ENCODE peak calls at places on chromosomes 11 and 22, in seven cellular contexts. H, I, X, K, Y, L and S are unnamed samples.

GRCh38 chr22:44689173-44689572 is 12.8 kb upstream of the PRR5 start:
- DNase-seq in H (no peak), I (no peak), X (no peak), K (no peak), Y (no peak), L (no peak), S (no peak)

GRCh38 chr22:37244114-37244921 is at the start of gene RAC2:
- DNase-seq in H (peak; percentile 91), I (peak; percentile 83), X (peak; percentile 28), K (no peak), Y (no peak), L (peak; percentile 97), S (no peak)

GRCh38 chr22:47850644-47851151 is 1088.2 kb downstream of the TBC1D22A start:
- DNase-seq in H (no peak), I (no peak), X (no peak), K (no peak), Y (peak; percentile 17), L (no peak), S (no peak)

GRCh38 chr11:120384476-120384875 is 48.3 kb downstream of the ARHGEF12 start:
- DNase-seq in H (no peak), I (no peak), X (no peak), K (no peak), Y (no peak), L (no peak), S (no peak)

GRCh38 chr22:50347157-50347556 is 4.0 kb downstream of the PPP6R2 start:
- DNase-seq in H (no peak), I (no peak), X (no peak), K (no peak), Y (no peak), L (no peak), S (no peak)

GRCh38 chr11:33002143-33002542 is 13.5 kb upstream of the DEPDC7 start:
- DNase-seq in H (no peak), I (no peak), X (no peak), K (no peak), Y (no peak), L (no peak), S (no peak)

GRCh38 chr11:107961480-107961879 is 33.2 kb downstream of the RAB39A start:
- DNase-seq in H (no peak), I (no peak), X (no peak), K (no peak), Y (no peak), L (no peak), S (no peak)

GRCh38 chr11:83608571-83608970 is 322.4 kb upstream of the CCDC90B start:
- DNase-seq in H (no peak), I (no peak), X (no peak), K (no peak), Y (no peak), L (no peak), S (no peak)

GRCh38 chr11:72631806-72632731 is 42.2 kb downstream of the PDE2A start:
- DNase-seq in H (no peak), I (no peak), X (no peak), K (no peak), Y (no peak), L (no peak), S (no peak)

GRCh38 chr11:77525455-77526091 is 51.7 kb upstream of the PAK1 start:
- DNase-seq in H (no peak), I (no peak), X (no peak), K (no peak), Y (no peak), L (no peak), S (peak; percentile 76)

GRCh38 chr22:19762315-19763140 is 1.9 kb downstream of the TBX1 start:
- DNase-seq in H (no peak), I (no peak), X (no peak), K (no peak), Y (no peak), L (no peak), S (no peak)

GRCh38 chr11:72308226-72309073 is 64.5 kb upstream of the PHOX2A start:
- DNase-seq in H (no peak), I (no peak), X (no peak), K (peak; percentile 95), Y (no peak), L (no peak), S (peak; percentile 84)

GRCh38 chr11:12330491-12331231 is 46.7 kb upstream of the PARVA start:
- DNase-seq in H (no peak), I (no peak), X (peak; percentile 19), K (no peak), Y (peak; percentile 57), L (no peak), S (peak; percentile 96)

GRCh38 chr22:45534339-45535192 is 31.9 kb downstream of the FBLN1 start:
- DNase-seq in H (no peak), I (no peak), X (no peak), K (no peak), Y (no peak), L (no peak), S (no peak)

GRCh38 chr11:31106963-31107576 is 262.5 kb downstream of the DCDC1 start:
- DNase-seq in H (peak; percentile 77), I (no peak), X (peak; percentile 13), K (peak; percentile 7), Y (peak; percentile 78), L (peak; percentile 75), S (peak; percentile 35)

GRCh38 chr11:69662806-69663205 is 12.3 kb downstream of the LTO1 start:
- DNase-seq in H (peak; percentile 76), I (no peak), X (no peak), K (no peak), Y (no peak), L (no peak), S (no peak)

GRCh38 chr11:118763038-118763437 is 27.9 kb downstream of the DDX6 start:
- DNase-seq in H (no peak), I (no peak), X (no peak), K (no peak), Y (no peak), L (no peak), S (no peak)

GRCh38 chr11:73383249-73384126 is 7.3 kb downstream of the RELT start:
- DNase-seq in H (no peak), I (no peak), X (peak; percentile 13), K (no peak), Y (no peak), L (peak; percentile 5), S (peak; percentile 61)

GRCh38 chr22:46104170-46104880 is 46.0 kb upstream of the PPARA start:
- DNase-seq in H (no peak), I (no peak), X (peak; percentile 59), K (no peak), Y (no peak), L (no peak), S (peak; percentile 79)

GRCh38 chr11:95417832-95418231 is 186.8 kb upstream of the SESN3 start:
- DNase-seq in H (no peak), I (no peak), X (no peak), K (no peak), Y (no peak), L (no peak), S (no peak)

GRCh38 chr22:28728002-28728401 is 13.6 kb downstream of the CHEK2 start:
- DNase-seq in H (no peak), I (no peak), X (no peak), K (no peak), Y (no peak), L (no peak), S (no peak)

GRCh38 chr11:72446929-72447753 is 12.8 kb upstream of the CLPB start:
- DNase-seq in H (no peak), I (no peak), X (no peak), K (no peak), Y (no peak), L (no peak), S (peak; percentile 40)

GRCh38 chr11:110435780-110436717 is 6.3 kb downstream of the FDX1 start:
- DNase-seq in H (no peak), I (no peak), X (no peak), K (no peak), Y (no peak), L (no peak), S (no peak)

GRCh38 chr22:32237905-32238304 is 17.2 kb downstream of the SLC5A4 start:
- DNase-seq in H (no peak), I (no peak), X (no peak), K (no peak), Y (no peak), L (no peak), S (no peak)

GRCh38 chr11:94131363-94132115 is 2.9 kb downstream of the PANX1 start:
- DNase-seq in H (no peak), I (no peak), X (no peak), K (no peak), Y (no peak), L (no peak), S (no peak)

GRCh38 chr22:48778308-48779195 is 1049.1 kb downstream of the BRD1 start:
- DNase-seq in H (peak; percentile 73), I (no peak), X (no peak), K (no peak), Y (no peak), L (no peak), S (no peak)

GRCh38 chr11:117725048-117725734 is 71.8 kb downstream of the DSCAML1 start:
- DNase-seq in H (peak; percentile 28), I (no peak), X (no peak), K (no peak), Y (no peak), L (no peak), S (no peak)

GRCh38 chr22:30754971-30755759 is 60.5 kb downstream of the OSBP2 start:
- DNase-seq in H (peak; percentile 75), I (peak; percentile 13), X (peak; percentile 32), K (peak; percentile 37), Y (peak; percentile 51), L (peak; percentile 78), S (peak; percentile 76)

GRCh38 chr22:43745783-43746356 is 66.2 kb downstream of the EFCAB6 start:
- DNase-seq in H (no peak), I (no peak), X (no peak), K (no peak), Y (no peak), L (no peak), S (no peak)

GRCh38 chr11:126510621-126511370 is 155.3 kb downstream of the ST3GAL4 start:
- DNase-seq in H (peak; percentile 56), I (no peak), X (no peak), K (no peak), Y (no peak), L (no peak), S (no peak)

GRCh38 chr11:124108158-124108557 is 7.1 kb upstream of the VWA5A start:
- DNase-seq in H (no peak), I (no peak), X (no peak), K (peak; percentile 23), Y (no peak), L (peak; percentile 43), S (no peak)

GRCh38 chr11:134951305-134951700 is 539.3 kb upstream of the B3GAT1 start:
- DNase-seq in H (peak; percentile 87), I (no peak), X (no peak), K (peak; percentile 37), Y (no peak), L (no peak), S (peak; percentile 34)

GRCh38 chr11:62398011-62398994 is 20.5 kb upstream of the SCGB1A1 start:
- DNase-seq in H (peak; percentile 88), I (no peak), X (no peak), K (no peak), Y (no peak), L (no peak), S (no peak)

GRCh38 chr11:8765294-8765693 is 82.7 kb downstream of the RPL27A start:
- DNase-seq in H (no peak), I (no peak), X (no peak), K (no peak), Y (no peak), L (no peak), S (no peak)

GRCh38 chr11:23846902-23847422 is 649.9 kb upstream of the LUZP2 start:
- DNase-seq in H (no peak), I (no peak), X (no peak), K (peak; percentile 2), Y (no peak), L (no peak), S (no peak)

GRCh38 chr11:296976-297665 is 2.2 kb downstream of the IFITM5 start:
- DNase-seq in H (peak; percentile 78), I (no peak), X (no peak), K (no peak), Y (no peak), L (peak; percentile 12), S (no peak)

GRCh38 chr11:119100246-119100959 is 1.2 kb downstream of the DPAGT1 start:
- DNase-seq in H (peak; percentile 47), I (no peak), X (no peak), K (no peak), Y (no peak), L (no peak), S (no peak)

GRCh38 chr11:19080579-19080993 is 20.1 kb upstream of the MRGPRX2 start:
- DNase-seq in H (no peak), I (no peak), X (no peak), K (peak; percentile 71), Y (no peak), L (no peak), S (peak; percentile 22)